ENCODE peak calls at places on chromosomes 6 and 20, in six cellular contexts. J, X, M, Z, D and G are unnamed samples.
A peak's percentile ranks its signal among the peaks of the same experiment; 100 is the strongest.

GRCh38 chr6:13853871-13854270 is 39.5 kb upstream of the MCUR1 start:
- DNase-seq in X (no peak), J (no peak), D (no peak), M (no peak), Z (no peak), G (no peak)

GRCh38 chr6:170267688-170268087 is 23.2 kb downstream of the DLL1 start:
- DNase-seq in M (no peak), Z (no peak), J (no peak), D (no peak), X (no peak), G (no peak)

GRCh38 chr6:25351485-25351884 is 72.3 kb downstream of the CARMIL1 start:
- DNase-seq in J (no peak), Z (no peak), X (no peak), D (no peak), M (no peak), G (no peak)

GRCh38 chr20:4809707-4810106 is 88.0 kb downstream of the PRND start:
- DNase-seq in Z (no peak), J (no peak), M (peak; percentile 38), D (no peak), X (no peak), G (no peak)

GRCh38 chr6:125363360-125364121 is 61.8 kb upstream of the HDDC2 start:
- DNase-seq in D (peak; percentile 47), Z (no peak), J (peak; percentile 53), X (no peak), M (no peak), G (no peak)

GRCh38 chr20:1626528-1627192 is 6.9 kb upstream of the SIRPB1 start:
- DNase-seq in X (no peak), Z (no peak), D (no peak), M (no peak), J (peak; percentile 0), G (no peak)

GRCh38 chr6:41326092-41326491 is 9.3 kb upstream of the NCR2 start:
- DNase-seq in M (no peak), J (no peak), X (no peak), D (no peak), Z (no peak), G (no peak)

GRCh38 chr6:85451586-85452306 is 1.9 kb downstream of the NT5E start:
- DNase-seq in M (no peak), Z (no peak), J (no peak), X (no peak), D (no peak), G (no peak)

GRCh38 chr6:56802570-56802969 is 152.3 kb upstream of the BEND6 start:
- DNase-seq in J (peak; percentile 21), Z (no peak), X (no peak), M (no peak), D (no peak), G (peak; percentile 14)

GRCh38 chr6:65182681-65183080 is 524.3 kb downstream of the EYS start:
- DNase-seq in D (no peak), J (peak; percentile 83), X (no peak), M (no peak), Z (no peak), G (no peak)